ENCODE peak calls at places on chromosome 6, in seven cellular contexts. O is GM23338, U is HFF-Myc, F is A549, V is lower lobe of right lung, H is neural crest cell, L is lower leg skin. J is an unnamed sample.

GRCh38 chr6:30007132-30007764 is 53.8 kb upstream of the POLR1H start:
- DNase-seq in O (peak), U (no peak), F (no peak), V (peak), H (no peak), L (no peak), J (no peak)

GRCh38 chr6:13355043-13355945 is 27.0 kb upstream of the TBC1D7 start:
- DNase-seq in O (no peak), U (peak), F (no peak), V (no peak), H (no peak), L (no peak), J (peak)

GRCh38 chr6:24492475-24492874 is 2.3 kb upstream of the ALDH5A1 start:
- DNase-seq in O (peak), U (no peak), F (peak), V (no peak), H (no peak), L (no peak), J (no peak)

GRCh38 chr6:52328721-52329120 is 33.2 kb upstream of the PAQR8 start:
- DNase-seq in O (no peak), U (no peak), F (no peak), V (no peak), H (no peak), L (no peak), J (no peak)

GRCh38 chr6:46637145-46637544 is 15.5 kb downstream of the CYP39A1 start:
- DNase-seq in O (no peak), U (no peak), F (peak), V (no peak), H (no peak), L (peak), J (peak)

GRCh38 chr6:23465912-23466311 is 660.1 kb upstream of the NRSN1 start:
- DNase-seq in O (no peak), U (no peak), F (no peak), V (no peak), H (no peak), L (no peak), J (no peak)

GRCh38 chr6:129135421-129135820 is 252.5 kb downstream of the LAMA2 start:
- DNase-seq in O (no peak), U (no peak), F (no peak), V (no peak), H (no peak), L (no peak), J (no peak)

GRCh38 chr6:85792278-85792677 is 149.6 kb upstream of the SYNCRIP start:
- DNase-seq in O (no peak), U (no peak), F (no peak), V (no peak), H (no peak), L (no peak), J (no peak)

GRCh38 chr6:155378284-155378683 is 64.0 kb upstream of the TFB1M start:
- DNase-seq in O (no peak), U (no peak), F (no peak), V (no peak), H (no peak), L (no peak), J (no peak)

GRCh38 chr6:39665871-39666270 is 59.3 kb downstream of the KIF6 start:
- DNase-seq in O (no peak), U (no peak), F (no peak), V (no peak), H (no peak), L (no peak), J (no peak)

GRCh38 chr6:38549180-38549579 is 90.5 kb downstream of the BTBD9 start:
- DNase-seq in O (no peak), U (no peak), F (no peak), V (no peak), H (no peak), L (no peak), J (no peak)

GRCh38 chr6:1630771-1631217 is 21.1 kb downstream of the FOXC1 start:
- DNase-seq in O (no peak), U (no peak), F (no peak), V (no peak), H (no peak), L (no peak), J (no peak)

GRCh38 chr6:50842446-50842845 is 23.8 kb downstream of the TFAP2B start:
- DNase-seq in O (peak), U (no peak), F (no peak), V (no peak), H (no peak), L (no peak), J (no peak)

GRCh38 chr6:3361312-3362037 is 95.4 kb downstream of the SLC22A23 start:
- DNase-seq in O (no peak), U (no peak), F (no peak), V (no peak), H (no peak), L (no peak), J (no peak)

GRCh38 chr6:47446974-47447373 is 30.6 kb upstream of the CD2AP start:
- DNase-seq in O (no peak), U (no peak), F (no peak), V (no peak), H (no peak), L (no peak), J (no peak)

GRCh38 chr6:144349690-144350132 is 64.6 kb downstream of the UTRN start:
- DNase-seq in O (no peak), U (peak), F (no peak), V (no peak), H (no peak), L (no peak), J (no peak)

GRCh38 chr6:18115356-18115755 is 7.1 kb downstream of the NHLRC1 start:
- DNase-seq in O (no peak), U (no peak), F (no peak), V (no peak), H (no peak), L (no peak), J (no peak)

GRCh38 chr6:9516207-9516606 is 898.7 kb downstream of the TFAP2A start:
- DNase-seq in O (peak), U (no peak), F (peak), V (no peak), H (no peak), L (no peak), J (no peak)

GRCh38 chr6:133132583-133132982 is 108.6 kb upstream of the EYA4 start:
- DNase-seq in O (peak), U (no peak), F (no peak), V (no peak), H (no peak), L (no peak), J (no peak)

GRCh38 chr6:32971245-32971580 is 2.8 kb downstream of the BRD2 start:
- DNase-seq in O (no peak), U (no peak), F (no peak), V (no peak), H (no peak), L (no peak), J (no peak)

GRCh38 chr6:166989427-166990034 is 9.7 kb upstream of the CEP43 start:
- DNase-seq in O (peak), U (no peak), F (peak), V (no peak), H (no peak), L (no peak), J (no peak)

GRCh38 chr6:44649365-44650025 is 262.0 kb downstream of the CDC5L start:
- DNase-seq in O (no peak), U (no peak), F (no peak), V (no peak), H (no peak), L (peak), J (peak)

GRCh38 chr6:149153100-149153499 is 164.4 kb upstream of the TAB2 start:
- DNase-seq in O (no peak), U (no peak), F (no peak), V (no peak), H (no peak), L (no peak), J (no peak)

GRCh38 chr6:105424177-105424783 is 21.4 kb upstream of the PREP start:
- DNase-seq in O (peak), U (no peak), F (peak), V (no peak), H (peak), L (no peak), J (no peak)

GRCh38 chr6:16369989-16370388 is 131.6 kb downstream of the GMPR start:
- DNase-seq in O (no peak), U (no peak), F (no peak), V (no peak), H (no peak), L (no peak), J (no peak)

DNA sequence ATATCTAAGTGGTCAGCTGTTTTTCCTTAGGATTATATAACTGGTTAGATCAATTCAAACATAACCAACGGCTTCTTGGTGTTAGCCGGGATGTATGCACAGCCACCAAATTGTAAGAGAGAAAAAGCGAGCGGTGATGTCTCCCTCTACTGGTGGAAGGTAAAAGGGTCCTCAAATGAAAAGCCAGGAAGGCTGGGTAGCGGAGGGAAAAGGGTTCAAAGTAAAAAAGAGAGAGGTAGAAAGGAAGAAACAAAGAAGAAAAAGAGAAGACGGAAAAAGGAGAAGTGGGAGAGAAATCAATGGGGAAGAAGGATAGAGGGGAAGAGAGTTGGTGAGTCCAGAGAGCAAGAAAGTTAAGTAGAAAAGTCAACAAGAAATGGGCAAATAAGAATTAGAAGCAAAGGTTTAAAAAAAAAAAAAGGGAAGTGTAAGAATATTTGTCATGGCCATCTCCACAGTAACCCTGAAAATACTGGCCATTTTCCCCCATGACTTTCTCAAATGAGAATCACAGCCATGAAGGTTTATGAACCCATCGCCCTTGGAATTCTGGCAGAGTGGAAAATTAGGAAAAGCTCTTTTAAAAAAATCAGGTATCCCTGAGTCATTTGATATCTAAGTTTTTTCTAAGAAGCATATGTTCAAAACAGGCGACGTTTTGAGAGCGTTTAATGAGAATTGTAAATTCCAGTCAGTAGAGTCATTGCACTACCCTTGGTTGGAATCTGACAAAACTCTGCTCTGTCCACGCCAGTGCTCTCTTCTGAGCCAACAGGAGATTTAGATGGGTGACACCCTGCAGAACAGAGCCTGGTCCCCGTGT is 155.6 kb upstream of the SNX9 start:
- DNase-seq in O (peak), U (peak), F (peak), V (no peak), H (peak), L (peak), J (no peak)
- TF ChIP-seq CTCF in O (peak), U (peak), F (peak), V (peak), H (peak), L (no peak), J (peak)

DNA sequence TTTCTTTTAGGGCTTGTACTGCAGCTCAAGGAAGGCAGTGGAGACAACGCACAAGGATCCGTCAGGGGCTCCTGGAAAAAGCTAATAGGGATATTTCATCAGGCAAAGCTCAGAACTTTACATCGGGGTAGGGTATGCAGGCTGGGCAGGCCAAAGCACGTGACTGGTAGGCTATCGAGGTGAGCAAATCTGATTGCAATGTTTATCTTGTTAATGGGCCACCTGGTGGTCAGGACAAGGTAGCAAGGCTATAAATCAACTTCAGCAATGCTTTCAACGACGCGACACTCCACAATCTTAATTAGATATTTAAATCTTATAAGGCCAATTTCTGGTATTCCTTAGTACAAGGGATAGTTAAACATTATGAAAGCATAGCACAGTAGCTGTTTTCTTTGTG is 1302.8 kb upstream of the EYS start:
- DNase-seq in O (peak), U (no peak), F (peak), V (no peak), H (no peak), L (no peak), J (no peak)
- TF ChIP-seq CTCF in O (peak), U (no peak), F (no peak), V (no peak), H (peak), L (no peak), J (no peak)

DNA sequence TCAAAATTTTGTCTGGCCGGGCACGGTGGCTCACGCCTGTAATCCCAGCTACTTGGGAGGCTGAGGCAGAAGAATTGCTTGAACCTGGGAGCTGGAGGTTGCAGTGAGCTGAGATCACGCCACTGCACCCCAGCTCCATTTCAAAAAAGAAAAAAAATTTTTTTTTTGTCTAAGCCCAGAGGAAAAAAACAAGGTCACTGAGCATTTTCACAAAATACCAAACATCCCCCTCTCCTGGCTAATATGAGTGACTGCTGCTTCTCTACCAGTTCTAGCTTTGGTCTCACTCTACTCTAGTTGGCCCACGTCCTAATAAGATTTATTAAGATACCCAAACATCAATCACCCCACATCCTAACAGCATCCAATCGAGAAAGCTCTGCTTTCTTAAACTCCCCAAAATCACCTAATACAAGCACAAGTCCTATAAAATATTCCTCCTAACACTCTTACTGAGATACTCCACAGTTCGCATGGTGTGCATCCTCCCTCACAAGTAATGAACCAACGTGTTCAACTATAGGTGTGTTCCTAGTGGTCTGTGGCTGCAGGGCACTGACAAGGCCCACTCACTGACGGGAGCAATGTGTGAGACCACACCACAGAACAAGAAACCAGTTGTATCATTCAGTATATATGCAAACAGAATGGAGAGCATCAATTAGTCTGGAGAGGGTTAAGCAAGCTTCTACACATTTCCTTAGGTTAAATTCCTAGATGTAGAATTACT is 64.2 kb downstream of the FKBP5 start:
- DNase-seq in O (peak), U (no peak), F (peak), V (no peak), H (no peak), L (no peak), J (no peak)
- TF ChIP-seq CTCF in O (peak), U (peak), F (peak), V (peak), H (peak), L (no peak), J (peak)

DNA sequence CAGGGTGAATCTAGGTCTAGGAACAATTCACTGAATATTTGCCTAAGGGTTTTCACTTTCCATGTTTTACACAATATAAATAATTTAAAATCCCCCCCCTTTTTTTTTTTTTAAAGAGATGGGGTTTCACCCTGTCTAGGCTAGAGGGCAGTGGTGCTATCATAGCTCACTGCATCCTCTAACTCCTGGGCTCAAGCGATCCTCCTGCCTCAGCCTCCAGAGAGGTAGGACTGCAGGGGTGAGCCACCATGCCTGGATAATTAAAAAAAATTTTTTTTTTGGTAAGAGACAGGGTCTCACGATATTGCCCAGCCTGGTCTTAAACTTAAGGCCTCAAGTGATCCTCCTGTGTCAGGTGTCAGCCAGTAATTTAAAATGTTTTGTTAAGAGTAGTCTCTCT is 17.8 kb downstream of the QKI start:
- DNase-seq in O (no peak), U (no peak), F (no peak), V (no peak), H (no peak), L (no peak), J (no peak)
- TF ChIP-seq CTCF in O (peak), U (no peak), F (no peak), V (no peak), H (no peak), L (no peak), J (no peak)

DNA sequence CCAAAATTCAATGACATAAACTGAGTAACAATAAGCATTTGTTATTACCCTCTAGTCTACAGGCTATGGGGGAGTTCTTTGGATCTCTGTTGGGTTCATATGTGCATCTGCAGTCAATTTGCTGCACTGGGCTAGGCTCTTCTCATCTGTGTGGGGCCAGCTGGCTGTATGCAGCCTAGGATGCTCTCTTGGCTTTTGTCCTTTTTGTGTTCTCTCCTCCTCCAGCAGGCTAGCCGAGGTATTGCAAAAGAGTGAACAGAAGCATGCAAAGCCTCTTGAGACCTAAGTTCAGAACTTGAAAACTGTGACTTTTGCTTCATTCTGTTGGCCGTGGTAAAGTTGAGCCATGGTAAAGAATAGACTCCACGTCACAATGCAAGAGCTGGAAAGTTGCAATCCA is 62.8 kb upstream of the FOXO3 start:
- DNase-seq in O (peak), U (peak), F (peak), V (no peak), H (peak), L (no peak), J (no peak)
- TF ChIP-seq CTCF in O (peak), U (peak), F (peak), V (peak), H (peak), L (no peak), J (peak)

GRCh38 chr6:165665384-165665672 is 2.3 kb upstream of the PDE10A start:
- DNase-seq in O (no peak), U (no peak), F (no peak), V (no peak), H (no peak), L (no peak), J (no peak)

GRCh38 chr6:165662671-165663282 is at the start of gene PDE10A:
- DNase-seq in O (peak), U (no peak), F (peak), V (no peak), H (peak), L (no peak), J (no peak)

GRCh38 chr6:165663736-165664552 is 903 bp upstream of the PDE10A start:
- DNase-seq in O (peak), U (no peak), F (peak), V (no peak), H (peak), L (no peak), J (no peak)

GRCh38 chr6:165663283-165663735 is 268 bp upstream of the PDE10A start:
- DNase-seq in O (peak), U (no peak), F (peak), V (no peak), H (peak), L (no peak), J (no peak)

DNA sequence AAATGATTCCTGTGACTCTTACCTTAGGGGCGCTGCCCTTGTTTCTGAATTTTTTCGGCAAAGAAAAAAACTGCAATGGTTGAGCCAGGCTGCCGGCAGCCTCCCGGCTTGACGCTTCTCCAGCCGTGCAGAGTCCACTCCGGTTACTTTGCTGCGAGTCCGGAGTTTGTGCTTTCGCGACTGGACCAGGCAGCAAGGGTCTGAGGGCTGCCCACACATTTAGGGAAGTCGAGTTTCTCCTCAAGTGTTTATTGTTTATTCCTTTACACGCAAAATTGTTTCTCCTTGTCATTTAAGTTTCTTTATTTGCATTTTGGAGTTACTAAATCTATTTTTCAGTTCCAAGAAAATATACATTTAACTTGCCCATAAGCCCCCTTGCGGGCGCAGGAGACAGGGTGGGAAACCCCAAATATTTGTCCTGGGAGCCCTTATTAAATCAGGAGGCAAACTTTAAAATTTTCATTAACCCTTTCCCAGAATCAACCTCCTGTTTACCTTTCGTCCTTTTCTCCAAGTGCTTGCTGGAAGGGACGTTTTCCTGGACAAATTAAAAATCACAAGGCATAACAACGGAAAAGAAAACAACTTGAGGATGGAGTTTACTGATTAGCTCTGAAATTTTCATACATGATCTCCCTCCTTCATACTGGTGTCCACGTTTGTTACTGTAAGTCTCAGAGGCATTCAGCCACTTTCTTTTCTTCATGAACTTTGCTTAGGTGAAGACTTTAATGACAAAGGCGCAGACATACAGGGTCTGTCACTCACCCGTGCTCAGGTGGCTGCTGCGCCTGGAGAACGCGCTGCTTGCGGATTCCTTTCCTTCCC is 1.7 kb upstream of the PDE10A start:
- DNase-seq in O (peak), U (no peak), F (no peak), V (no peak), H (no peak), L (no peak), J (no peak)
- TF ChIP-seq CTCF in O (peak), U (no peak), F (no peak), V (no peak), H (peak), L (no peak), J (no peak)

GRCh38 chr6:5175195-5175594 is 85.6 kb downstream of the LYRM4 start:
- DNase-seq in O (peak), U (no peak), F (peak), V (no peak), H (peak), L (no peak), J (no peak)
- TF ChIP-seq CTCF in O (peak), U (peak), F (peak), V (peak), H (peak), L (no peak), J (no peak)

GRCh38 chr6:90485615-90486277 is 101.1 kb downstream of the MAP3K7 start:
- DNase-seq in O (no peak), U (no peak), F (no peak), V (no peak), H (no peak), L (no peak), J (no peak)
- TF ChIP-seq CTCF in O (no peak), U (no peak), F (no peak), V (no peak), H (no peak), L (no peak), J (no peak)

J was measured in AG09319.